ENCODE peak calls at places on chromosomes 5 and 9, in six cellular contexts. P is heart left ventricle; U is CD8-positive, alpha-beta T cell; Z is pancreas; A is heart right ventricle; J is lower lobe of right lung. X is an unnamed sample. For H3K4me1, the result is how much of the 10 kb centered on the place peaks cover.

GRCh38 chr5:95931118-95931833 is 30.4 kb downstream of the ELL2 start:
- ATAC-seq in P (no peak), U (no peak), Z (no peak), A (no peak), J (no peak), X (no peak)

GRCh38 chr5:88818296-88818695 is 64.7 kb downstream of the MEF2C start:
- ATAC-seq in P (no peak), U (no peak), Z (no peak), A (no peak), J (no peak), X (no peak)

GRCh38 chr5:54243483-54244080 is 66.8 kb downstream of the ARL15 start:
- ATAC-seq in P (no peak), U (no peak), Z (no peak), A (no peak), J (no peak), X (no peak)

GRCh38 chr5:14851597-14851996 is 20.0 kb downstream of the ANKH start:
- ATAC-seq in P (no peak), U (no peak), Z (no peak), A (no peak), J (no peak), X (no peak)

GRCh38 chr9:34559616-34560546 is 29.6 kb downstream of the CNTFR start:
- ATAC-seq in P (peak), U (no peak), Z (peak), A (peak), J (peak), X (peak)

GRCh38 chr9:33426843-33427293 is 20.5 kb downstream of the AQP3 start:
- ATAC-seq in P (no peak), U (peak), Z (no peak), A (no peak), J (peak), X (no peak)

GRCh38 chr5:41921874-41922273 is 3.2 kb upstream of the FBXO4 start:
- ATAC-seq in P (no peak), U (no peak), Z (no peak), A (no peak), J (no peak), X (no peak)

GRCh38 chr9:70525553-70525952 is 111.1 kb upstream of the KLF9 start:
- ATAC-seq in P (no peak), U (no peak), Z (no peak), A (no peak), J (peak), X (no peak)

GRCh38 chr9:102922526-102922925 is 72.6 kb upstream of the CYLC2 start:
- ATAC-seq in P (no peak), U (no peak), Z (no peak), A (no peak), J (no peak), X (no peak)

GRCh38 chr5:55624841-55625602 is 87.1 kb downstream of the SLC38A9 start:
- ATAC-seq in P (no peak), U (no peak), Z (no peak), A (no peak), J (no peak), X (peak)

GRCh38 chr9:503331-503730 is 288.7 kb downstream of the DOCK8 start:
- ATAC-seq in P (no peak), U (no peak), Z (no peak), A (no peak), J (no peak), X (no peak)

GRCh38 chr5:144048254-144048856 is 122.1 kb downstream of the YIPF5 start:
- ATAC-seq in P (peak), U (no peak), Z (no peak), A (no peak), J (no peak), X (no peak)

GRCh38 chr9:97525451-97525850 is 24.0 kb downstream of the TMOD1 start:
- ATAC-seq in P (no peak), U (no peak), Z (no peak), A (no peak), J (no peak), X (no peak)

GRCh38 chr9:128420060-128420650 is 502 bp upstream of the CERCAM start:
- ATAC-seq in P (peak), U (peak), Z (peak), A (peak), J (peak), X (peak)

GRCh38 chr9:128421474-128422010 is 885 bp downstream of the CERCAM start:
- ATAC-seq in P (peak), U (no peak), Z (no peak), A (peak), J (peak), X (peak)

GRCh38 chr9:128420651-128421473 is at the start of gene CERCAM:
- ATAC-seq in P (peak), U (peak), Z (peak), A (peak), J (peak), X (peak)

GRCh38 chr9:128416432-128417019 is 4.1 kb upstream of the CERCAM start:
- ATAC-seq in P (no peak), U (no peak), Z (no peak), A (no peak), J (no peak), X (no peak)

DNA sequence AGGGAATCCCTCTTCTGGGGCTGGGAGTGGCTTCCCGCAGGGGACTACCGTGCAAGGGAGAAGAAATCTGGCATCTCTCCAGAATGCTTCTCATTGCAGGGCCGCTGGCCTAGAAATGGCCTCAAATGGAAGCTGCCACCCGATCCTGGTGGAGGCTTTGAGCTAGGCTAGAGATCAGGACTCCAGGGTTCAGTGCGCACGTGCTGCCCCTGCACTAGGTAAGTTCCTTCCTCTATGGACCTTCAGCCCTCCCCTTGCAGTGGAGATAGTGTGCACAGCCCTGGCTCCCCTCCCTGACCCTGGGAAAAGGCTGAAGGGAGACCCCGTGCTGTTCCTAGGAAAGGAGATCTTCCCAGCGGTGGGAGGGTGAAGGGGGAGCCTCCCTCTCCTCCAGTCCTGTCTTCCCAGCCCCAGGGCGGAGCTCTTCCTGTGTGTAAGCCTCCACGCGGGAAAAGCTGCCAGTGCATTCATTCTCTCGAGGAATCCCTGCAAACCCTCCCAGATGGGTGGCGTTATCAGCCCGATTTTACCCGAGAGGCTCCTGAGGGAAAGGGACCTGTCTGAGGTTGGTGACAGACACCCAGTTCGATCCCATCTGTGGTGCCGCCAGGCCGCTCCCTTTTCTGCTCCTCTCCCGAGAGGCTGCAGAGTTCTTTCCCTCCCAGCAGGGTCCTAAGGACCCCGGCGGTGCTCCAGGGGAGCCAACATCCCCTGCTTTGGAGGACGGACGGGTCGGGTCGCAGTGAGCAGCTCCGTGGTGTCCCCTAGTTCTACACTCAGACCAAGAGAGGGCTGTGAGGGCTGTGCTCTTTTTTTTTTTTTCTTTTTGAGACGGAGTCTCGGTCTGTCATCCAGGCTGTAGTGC is 1.4 kb upstream of the CERCAM start:
- ATAC-seq in P (no peak), U (no peak), Z (no peak), A (no peak), J (no peak), X (no peak)
- H3K4me3 ChIP-seq in P (peak), U (peak), Z (peak), A (peak), J (peak), X (peak)

GRCh38 chr9:121455527-121456239 is 44.0 kb downstream of the GGTA1 start:
- ATAC-seq in P (no peak), U (peak), Z (no peak), A (no peak), J (no peak), X (no peak)
- H3K4me1 ChIP-seq in P (under half), U (under half), Z (under half), A (under half), J (under half), X (under half)

GRCh38 chr9:107638922-107639321 is 149.4 kb upstream of the KLF4 start:
- ATAC-seq in P (peak), U (no peak), Z (no peak), A (peak), J (peak), X (peak)

GRCh38 chr9:107637421-107638420 is 148.2 kb upstream of the KLF4 start:
- ATAC-seq in P (peak), U (no peak), Z (peak), A (peak), J (peak), X (peak)

GRCh38 chr9:107639426-107639825 is 149.9 kb upstream of the KLF4 start:
- ATAC-seq in P (no peak), U (no peak), Z (no peak), A (no peak), J (no peak), X (no peak)

GRCh38 chr9:107636596-107637405 is 147.2 kb upstream of the KLF4 start:
- ATAC-seq in P (no peak), U (no peak), Z (no peak), A (no peak), J (no peak), X (no peak)

GRCh38 chr9:107638496-107638895 is 148.9 kb upstream of the KLF4 start:
- ATAC-seq in P (no peak), U (no peak), Z (no peak), A (no peak), J (no peak), X (no peak)
- H3K4me3 ChIP-seq in P (peak), U (no peak), Z (peak), A (peak), J (peak), X (peak)

GRCh38 chr5:126009566-126009965 is 413.6 kb upstream of the GRAMD2B start:
- ATAC-seq in P (no peak), U (no peak), Z (no peak), A (no peak), J (no peak), X (no peak)

GRCh38 chr5:126016256-126016655 is 407.0 kb upstream of the GRAMD2B start:
- ATAC-seq in P (peak), U (no peak), Z (no peak), A (peak), J (no peak), X (no peak)

GRCh38 chr5:126015244-126016054 is 407.8 kb upstream of the GRAMD2B start:
- ATAC-seq in P (peak), U (no peak), Z (no peak), A (peak), J (no peak), X (no peak)

GRCh38 chr5:126014691-126015090 is 408.5 kb upstream of the GRAMD2B start:
- ATAC-seq in P (peak), U (no peak), Z (no peak), A (peak), J (no peak), X (no peak)
- H3K4me1 ChIP-seq in P (under half), U (under half), Z (under half), A (under half), J (under half), X (under half)

DNA sequence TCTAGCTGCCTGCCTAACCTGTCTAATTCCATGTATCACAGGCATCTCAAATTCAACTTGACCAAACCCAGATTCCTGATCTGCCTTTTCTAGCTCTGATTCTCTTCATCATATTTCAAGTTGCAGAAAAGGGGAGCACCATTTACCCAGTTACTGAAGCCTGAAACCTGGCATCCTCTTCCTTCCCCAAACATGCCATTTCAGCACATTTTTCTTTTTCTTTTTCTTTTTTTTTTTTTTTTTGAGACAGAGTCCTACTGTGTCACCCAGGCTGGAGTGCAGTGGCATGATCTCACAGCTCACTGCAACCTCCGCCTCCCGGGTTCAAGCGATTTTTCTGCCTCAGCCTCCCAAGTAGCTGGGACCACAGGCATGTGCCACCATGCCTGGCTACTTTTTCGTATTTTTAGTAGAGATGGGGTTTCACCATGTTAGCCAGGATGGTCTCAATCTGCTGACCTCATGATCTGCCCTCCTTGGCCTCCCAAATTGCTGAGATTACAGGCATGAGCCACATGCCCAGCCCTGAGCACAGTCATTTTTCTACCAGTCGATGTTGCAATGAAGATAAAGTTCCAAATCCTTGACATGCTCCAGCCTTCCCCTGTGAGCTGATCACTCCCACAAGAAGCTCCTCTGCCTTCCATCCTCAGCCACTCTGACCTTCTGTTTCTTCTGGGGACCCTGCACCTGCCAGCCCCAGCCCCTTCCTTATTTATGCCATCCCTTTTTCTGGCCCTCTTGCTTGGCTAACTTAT is 32.2 kb downstream of the ACER2 start:
- ATAC-seq in P (no peak), U (no peak), Z (no peak), A (peak), J (no peak), X (peak)
- H3K4me3 ChIP-seq in P (no peak), U (no peak), Z (no peak), A (no peak), J (no peak), X (no peak)

GRCh38 chr9:95507456-95508241 is 9.1 kb downstream of the PTCH1 start:
- ATAC-seq in P (peak), U (peak), Z (peak), A (no peak), J (peak), X (no peak)

GRCh38 chr9:95506692-95507455 is 9.9 kb downstream of the PTCH1 start:
- ATAC-seq in P (peak), U (peak), Z (peak), A (peak), J (peak), X (no peak)

GRCh38 chr9:95508968-95509850 is 7.6 kb downstream of the PTCH1 start:
- ATAC-seq in P (peak), U (peak), Z (peak), A (peak), J (peak), X (peak)

GRCh38 chr9:95509851-95510529 is 6.8 kb downstream of the PTCH1 start:
- ATAC-seq in P (no peak), U (no peak), Z (no peak), A (no peak), J (no peak), X (no peak)

GRCh38 chr9:95508242-95508967 is 8.4 kb downstream of the PTCH1 start:
- ATAC-seq in P (no peak), U (no peak), Z (no peak), A (no peak), J (no peak), X (no peak)
- H3K4me1 ChIP-seq in P (under half), U (under half), Z (under half), A (under half), J (under half), X (under half)

DNA sequence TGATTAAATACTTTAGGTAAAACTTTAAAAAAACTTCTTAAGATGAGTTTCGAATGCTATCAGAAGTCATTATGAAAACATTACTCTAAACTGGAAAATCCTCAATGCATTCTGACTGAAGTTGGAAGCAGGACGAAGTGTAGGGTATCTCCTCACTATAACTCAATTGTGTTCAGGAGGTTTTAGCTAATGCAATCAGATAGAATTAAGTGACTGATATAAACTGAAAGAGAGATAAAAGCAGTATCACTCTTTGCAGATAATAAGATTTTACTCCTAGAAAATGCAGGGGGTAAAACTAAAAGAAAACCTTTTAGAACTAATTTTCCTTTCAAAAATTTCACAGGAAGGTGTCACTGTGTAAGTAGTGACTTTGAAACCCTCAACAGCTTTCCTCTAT is 22.1 kb downstream of the TAS2R1 start:
- ATAC-seq in P (no peak), U (no peak), Z (no peak), A (no peak), J (no peak), X (no peak)
- H3K4me3 ChIP-seq in P (no peak), U (no peak), Z (no peak), A (no peak), J (no peak), X (no peak)

X was measured in gastroesophageal sphincter.